ENCODE peak calls at places on chromosomes 4 and X, in five cellular contexts. C, V, K, L and Y are unnamed samples.

GRCh38 chrX:107025538-107025937 is 25.5 kb upstream of the MORC4 start:
- DNase-seq in V (peak; percentile 24), L (no peak), K (no peak), C (no peak), Y (no peak)

GRCh38 chr4:182338731-182339130 is 95.5 kb downstream of the TENM3 start:
- DNase-seq in L (no peak), C (no peak), V (peak; percentile 28), K (no peak), Y (no peak)

GRCh38 chr4:108940086-108941033 is 177.5 kb upstream of the ETNPPL start:
- DNase-seq in K (no peak), V (peak; percentile 3), L (no peak), C (no peak), Y (no peak)

GRCh38 chr4:16914208-16914607 is 15.8 kb upstream of the LDB2 start:
- DNase-seq in V (peak; percentile 34), L (no peak), K (no peak), C (no peak), Y (no peak)

GRCh38 chr4:108018884-108019187 is 29.1 kb downstream of the HADH start:
- DNase-seq in V (no peak), C (no peak), K (no peak), L (no peak), Y (no peak)

GRCh38 chr4:125433453-125433852 is 118.7 kb downstream of the FAT4 start:
- DNase-seq in L (no peak), V (peak; percentile 69), K (no peak), C (no peak), Y (no peak)

GRCh38 chrX:20263474-20263873 is 3.2 kb downstream of the RPS6KA3 start:
- DNase-seq in C (no peak), L (no peak), V (peak; percentile 61), K (no peak), Y (no peak)

GRCh38 chr4:84583871-84584373 is 995 bp downstream of the CDS1 start:
- DNase-seq in K (no peak), L (no peak), C (no peak), V (no peak), Y (no peak)

GRCh38 chr4:148444296-148445070 is 2.3 kb upstream of the NR3C2 start:
- DNase-seq in K (peak; percentile 49), L (peak; percentile 60), C (peak; percentile 45), V (no peak), Y (peak; percentile 82)

GRCh38 chrX:91066104-91066503 is 368.5 kb upstream of the PABPC5 start:
- DNase-seq in C (no peak), L (no peak), K (no peak), V (no peak), Y (no peak)

GRCh38 chr4:176949022-176949421 is 156.3 kb upstream of the VEGFC start:
- DNase-seq in L (no peak), C (no peak), V (peak; percentile 94), K (no peak), Y (peak; percentile 62)

GRCh38 chr4:13515268-13515667 is 29.0 kb downstream of the NKX3-2 start:
- DNase-seq in L (no peak), K (no peak), C (no peak), V (no peak), Y (no peak)

GRCh38 chr4:124206779-124207605 is 505.5 kb downstream of the ANKRD50 start:
- DNase-seq in K (no peak), C (no peak), L (no peak), V (peak; percentile 46), Y (no peak)

GRCh38 chrX:71998836-71999509 is 88.3 kb downstream of the NHSL2 start:
- DNase-seq in K (peak; percentile 20), V (no peak), C (no peak), L (no peak), Y (no peak)

GRCh38 chr4:92121099-92121498 is 182.7 kb upstream of the GRID2 start:
- DNase-seq in L (no peak), V (no peak), C (no peak), K (no peak), Y (no peak)

GRCh38 chr4:128454281-128455075 is 166.9 kb upstream of the PGRMC2 start:
- DNase-seq in C (peak; percentile 17), L (peak; percentile 79), K (peak; percentile 26), V (peak; percentile 97), Y (peak; percentile 79)

GRCh38 chr4:48985602-48985975 is 486 bp upstream of the CWH43 start:
- DNase-seq in K (no peak), L (no peak), C (no peak), V (no peak), Y (no peak)

GRCh38 chr4:146278986-146279385 is 64.6 kb downstream of the REELD1 start:
- DNase-seq in V (no peak), K (no peak), C (no peak), L (no peak), Y (no peak)

GRCh38 chr4:103786014-103786413 is 66.2 kb upstream of the TACR3 start:
- DNase-seq in V (no peak), K (no peak), C (no peak), L (no peak), Y (no peak)

GRCh38 chrX:15758140-15758539 is 20.1 kb downstream of the CA5B start:
- DNase-seq in C (peak; percentile 25), K (no peak), V (no peak), L (no peak), Y (no peak)

GRCh38 chr4:169485084-169485483 is 127.3 kb downstream of the NEK1 start:
- DNase-seq in L (no peak), C (no peak), K (no peak), V (peak; percentile 63), Y (no peak)

GRCh38 chr4:78747328-78747946 is 28.7 kb upstream of the BMP2K start:
- DNase-seq in C (no peak), L (no peak), K (no peak), V (peak; percentile 92), Y (no peak)

GRCh38 chrX:116318672-116319071 is 117.7 kb upstream of the SLC6A14 start:
- DNase-seq in C (no peak), V (no peak), L (no peak), K (no peak), Y (no peak)

GRCh38 chr4:107034982-107035710 is 967 bp downstream of the DKK2 start:
- DNase-seq in L (peak; percentile 44), C (no peak), V (peak; percentile 3), K (no peak), Y (no peak)

GRCh38 chr4:150217804-150218203 is 139.6 kb downstream of the DCLK2 start:
- DNase-seq in K (no peak), L (no peak), V (no peak), C (no peak), Y (no peak)

GRCh38 chr4:186021461-186022167 is 47.3 kb upstream of the TLR3 start:
- DNase-seq in V (peak; percentile 20), K (no peak), C (no peak), L (no peak), Y (no peak)

GRCh38 chr4:73142995-73143547 is 73.6 kb upstream of the COX18 start:
- DNase-seq in V (no peak), K (no peak), C (no peak), L (no peak), Y (no peak)

GRCh38 chr4:7429601-7430078 is 5.1 kb downstream of the PSAPL1 start:
- DNase-seq in K (no peak), L (peak; percentile 31), C (no peak), V (no peak), Y (peak; percentile 46)

GRCh38 chr4:185134176-185134869 is 8.7 kb upstream of the SLC25A4 start:
- DNase-seq in K (no peak), L (no peak), C (no peak), V (peak; percentile 61), Y (no peak)

GRCh38 chrX:120768254-120768653 is 107.4 kb downstream of the CT47B1 start:
- DNase-seq in L (no peak), K (no peak), C (no peak), V (no peak), Y (no peak)

GRCh38 chr4:25177147-25177546 is 16.9 kb upstream of the SEPSECS start:
- DNase-seq in C (no peak), K (no peak), V (no peak), L (no peak), Y (no peak)

GRCh38 chrX:40996886-40997530 is 88.2 kb upstream of the USP9X start:
- DNase-seq in K (no peak), V (peak; percentile 81), C (no peak), L (no peak), Y (no peak)

GRCh38 chr4:183161630-183162029 is 62.6 kb downstream of the WWC2 start:
- DNase-seq in K (no peak), L (no peak), C (no peak), V (no peak), Y (no peak)

GRCh38 chr4:74543247-74543670 is 98.3 kb downstream of the AREG start:
- DNase-seq in K (no peak), V (no peak), C (no peak), L (no peak), Y (no peak)

GRCh38 chr4:160026720-160027119 is 923.8 kb downstream of the RAPGEF2 start:
- DNase-seq in K (no peak), V (no peak), C (no peak), L (no peak), Y (no peak)

GRCh38 chr4:111064342-111064993 is 441.6 kb upstream of the PITX2 start:
- DNase-seq in V (peak; percentile 57), C (no peak), K (no peak), L (no peak), Y (no peak)

GRCh38 chrX:32877592-32877991 is 333.8 kb downstream of the DMD start:
- DNase-seq in L (no peak), C (no peak), K (no peak), V (peak; percentile 41), Y (no peak)

GRCh38 chrX:131827935-131828334 is 195.2 kb upstream of the STK26 start:
- DNase-seq in V (no peak), K (no peak), L (no peak), C (no peak), Y (no peak)
- H3K27ac ChIP-seq in V (no peak overlapping the region), K (no peak overlapping the region), L (no peak overlapping the region), C (no peak overlapping the region), Y (no peak overlapping the region)

GRCh38 chr4:38161208-38162113 is 201.3 kb downstream of the PTTG2 start:
- DNase-seq in L (no peak), C (no peak), K (no peak), V (peak; percentile 31), Y (no peak)
- H3K27ac ChIP-seq in L (no peak overlapping the region), C (peak overlapping the region; percentile 37), K (no peak overlapping the region), V (peak overlapping the region; percentile 71), Y (no peak overlapping the region)

GRCh38 chrX:65488496-65488895 is 46.1 kb downstream of the LAS1L start:
- DNase-seq in V (peak; percentile 17), K (no peak), L (no peak), C (no peak), Y (no peak)
- H3K27ac ChIP-seq in V (no peak overlapping the region), K (no peak overlapping the region), L (no peak overlapping the region), C (no peak overlapping the region), Y (no peak overlapping the region)

DNA sequence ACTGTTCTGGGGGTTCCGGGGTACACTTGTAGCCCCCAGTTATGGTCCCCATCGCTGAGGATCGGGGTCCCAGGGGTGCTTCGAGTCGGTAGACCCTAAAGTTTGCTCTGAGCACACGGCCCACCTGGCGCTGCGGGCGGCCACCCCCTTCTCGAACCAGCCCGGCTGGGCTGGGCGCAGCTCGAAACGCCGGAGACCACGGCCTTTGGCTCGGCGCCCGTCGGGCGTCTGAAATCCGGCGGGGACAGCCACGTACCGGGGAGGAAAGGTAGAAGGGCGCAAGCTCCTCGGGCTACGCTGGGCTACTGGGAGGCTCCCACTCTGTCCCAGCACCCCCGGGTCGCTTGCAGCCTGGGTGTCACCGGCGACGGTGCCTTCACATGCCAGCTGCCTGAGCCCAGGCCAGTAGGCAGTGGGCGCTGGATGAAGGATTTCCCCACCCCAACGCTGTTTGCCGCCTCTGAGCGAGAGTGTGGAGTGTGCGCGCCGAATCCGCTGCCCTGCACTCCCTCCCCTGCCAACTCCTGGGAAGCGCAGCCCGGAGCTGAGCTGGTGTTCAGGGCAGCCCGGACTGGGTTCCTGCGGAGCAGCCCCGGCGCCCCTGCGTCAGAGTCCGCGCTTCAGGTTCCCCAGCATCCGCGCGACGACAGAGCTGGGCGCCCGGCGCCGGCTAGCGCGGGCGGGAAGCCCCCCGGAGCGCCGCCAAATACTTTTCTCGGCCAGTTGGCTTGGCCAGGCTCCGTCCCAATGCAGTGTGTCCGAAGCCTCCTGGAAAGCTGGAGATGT is 637 bp downstream of the MAMLD1 start:
- DNase-seq in C (no peak), L (peak; percentile 47), K (no peak), V (peak; percentile 29), Y (peak; percentile 68)
- H3K27ac ChIP-seq in C (no peak overlapping the region), L (peak overlapping the region; percentile 68), K (no peak overlapping the region), V (peak overlapping the region; percentile 92), Y (peak overlapping the region; percentile 74)